ENCODE peak calls at places on chromosomes 1 and 21, in nine cellular contexts. One of them, this sample, is unnamed.

GRCh38 chr1:226763741-226764264 is 24.7 kb upstream of the ITPKB start:
- DNase-seq in lung: no peak
- DNase-seq in CD8-positive, alpha-beta T cell: no peak
- DNase-seq in IMR-90: peak; percentile 96
- DNase-seq in colonic mucosa: no peak
- DNase-seq in fibroblast of lung: peak; percentile 88
- DNase-seq in GM23248: peak; percentile 82
- DNase-seq in SK-N-SH: peak; percentile 33
- DNase-seq in esophagus squamous epithelium: no peak
- DNase-seq in this sample: peak; percentile 15

GRCh38 chr1:53639251-53639721 is 99.7 kb downstream of the GLIS1 start:
- DNase-seq in lung: no peak
- DNase-seq in CD8-positive, alpha-beta T cell: no peak
- DNase-seq in IMR-90: peak; percentile 68
- DNase-seq in colonic mucosa: no peak
- DNase-seq in fibroblast of lung: peak; percentile 32
- DNase-seq in GM23248: peak; percentile 76
- DNase-seq in SK-N-SH: no peak
- DNase-seq in esophagus squamous epithelium: no peak
- DNase-seq in this sample: no peak

GRCh38 chr1:40014253-40014706 is 26.2 kb upstream of the CAP1 start:
- DNase-seq in lung: no peak
- DNase-seq in CD8-positive, alpha-beta T cell: no peak
- DNase-seq in IMR-90: peak; percentile 37
- DNase-seq in colonic mucosa: no peak
- DNase-seq in fibroblast of lung: no peak
- DNase-seq in GM23248: peak; percentile 36
- DNase-seq in SK-N-SH: no peak
- DNase-seq in esophagus squamous epithelium: no peak
- DNase-seq in this sample: peak; percentile 44

GRCh38 chr1:29399465-29399864 is 163.1 kb downstream of the PTPRU start:
- DNase-seq in lung: no peak
- DNase-seq in CD8-positive, alpha-beta T cell: no peak
- DNase-seq in IMR-90: no peak
- DNase-seq in colonic mucosa: no peak
- DNase-seq in fibroblast of lung: no peak
- DNase-seq in GM23248: no peak
- DNase-seq in SK-N-SH: no peak
- DNase-seq in esophagus squamous epithelium: no peak
- DNase-seq in this sample: no peak

GRCh38 chr1:204464174-204464573 is 30.4 kb downstream of the PIK3C2B start:
- DNase-seq in lung: no peak
- DNase-seq in CD8-positive, alpha-beta T cell: no peak
- DNase-seq in IMR-90: no peak
- DNase-seq in colonic mucosa: no peak
- DNase-seq in fibroblast of lung: no peak
- DNase-seq in GM23248: no peak
- DNase-seq in SK-N-SH: no peak
- DNase-seq in esophagus squamous epithelium: no peak
- DNase-seq in this sample: no peak

GRCh38 chr1:79437540-79437939 is 431.0 kb upstream of the ADGRL4 start:
- DNase-seq in lung: no peak
- DNase-seq in CD8-positive, alpha-beta T cell: no peak
- DNase-seq in IMR-90: no peak
- DNase-seq in colonic mucosa: no peak
- DNase-seq in fibroblast of lung: no peak
- DNase-seq in GM23248: no peak
- DNase-seq in SK-N-SH: no peak
- DNase-seq in esophagus squamous epithelium: no peak
- DNase-seq in this sample: no peak

GRCh38 chr1:92085727-92086126 is 5.6 kb downstream of the BTBD8 start:
- DNase-seq in lung: no peak
- DNase-seq in CD8-positive, alpha-beta T cell: no peak
- DNase-seq in IMR-90: no peak
- DNase-seq in colonic mucosa: no peak
- DNase-seq in fibroblast of lung: peak; percentile 4
- DNase-seq in GM23248: peak; percentile 32
- DNase-seq in SK-N-SH: no peak
- DNase-seq in esophagus squamous epithelium: no peak
- DNase-seq in this sample: no peak

GRCh38 chr1:109425391-109425790 is 857 bp downstream of the PSMA5 start:
- DNase-seq in lung: no peak
- DNase-seq in CD8-positive, alpha-beta T cell: no peak
- DNase-seq in IMR-90: peak; percentile 38
- DNase-seq in colonic mucosa: no peak
- DNase-seq in fibroblast of lung: peak; percentile 50
- DNase-seq in GM23248: peak; percentile 54
- DNase-seq in SK-N-SH: no peak
- DNase-seq in esophagus squamous epithelium: no peak
- DNase-seq in this sample: peak; percentile 49

GRCh38 chr1:12150456-12151200 is 16.2 kb upstream of the TNFRSF1B start:
- DNase-seq in lung: no peak
- DNase-seq in CD8-positive, alpha-beta T cell: peak; percentile 83
- DNase-seq in IMR-90: no peak
- DNase-seq in colonic mucosa: no peak
- DNase-seq in fibroblast of lung: no peak
- DNase-seq in GM23248: no peak
- DNase-seq in SK-N-SH: no peak
- DNase-seq in esophagus squamous epithelium: no peak
- DNase-seq in this sample: no peak

GRCh38 chr1:169610858-169611257 is 19.1 kb downstream of the SELP start:
- DNase-seq in lung: no peak
- DNase-seq in CD8-positive, alpha-beta T cell: no peak
- DNase-seq in IMR-90: no peak
- DNase-seq in colonic mucosa: no peak
- DNase-seq in fibroblast of lung: no peak
- DNase-seq in GM23248: no peak
- DNase-seq in SK-N-SH: no peak
- DNase-seq in esophagus squamous epithelium: no peak
- DNase-seq in this sample: no peak

DNA sequence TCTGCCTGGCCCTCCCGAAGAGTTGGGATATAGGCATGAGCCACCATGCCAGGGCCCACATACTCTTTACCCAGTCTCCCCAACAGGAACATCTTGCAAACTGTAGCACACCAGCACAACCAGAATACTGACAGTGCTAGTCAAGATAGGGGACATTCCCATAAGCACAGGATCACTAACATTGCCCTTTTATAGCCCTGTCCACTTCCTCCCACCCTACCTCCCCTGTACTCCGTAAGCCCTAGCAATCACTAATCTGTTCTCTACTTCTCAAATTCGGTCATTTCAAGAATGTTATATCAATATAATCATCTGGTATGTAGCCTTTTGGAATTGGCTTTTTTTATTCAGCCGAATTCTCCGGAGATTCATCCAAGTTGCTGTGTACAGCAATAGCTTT is 5.9 kb downstream of the SDHB start:
- DNase-seq in lung: no peak
- DNase-seq in CD8-positive, alpha-beta T cell: no peak
- DNase-seq in IMR-90: no peak
- DNase-seq in colonic mucosa: no peak
- DNase-seq in fibroblast of lung: no peak
- DNase-seq in GM23248: no peak
- DNase-seq in SK-N-SH: no peak
- DNase-seq in esophagus squamous epithelium: no peak
- DNase-seq in this sample: no peak
- H3K4me3 ChIP-seq in lung: no peak overlapping the region
- H3K4me3 ChIP-seq in CD8-positive, alpha-beta T cell: no peak overlapping the region
- H3K4me3 ChIP-seq in IMR-90: no peak overlapping the region
- H3K4me3 ChIP-seq in colonic mucosa: no peak overlapping the region
- H3K4me3 ChIP-seq in fibroblast of lung: no peak overlapping the region
- H3K4me3 ChIP-seq in GM23248: no peak overlapping the region
- H3K4me3 ChIP-seq in SK-N-SH: no peak overlapping the region
- H3K4me3 ChIP-seq in esophagus squamous epithelium: no peak overlapping the region
- H3K4me3 ChIP-seq in this sample: no peak overlapping the region

GRCh38 chr21:36689324-36689723 is 9.6 kb upstream of the SIM2 start:
- DNase-seq in lung: no peak
- DNase-seq in CD8-positive, alpha-beta T cell: no peak
- DNase-seq in IMR-90: no peak
- DNase-seq in colonic mucosa: no peak
- DNase-seq in fibroblast of lung: no peak
- DNase-seq in GM23248: no peak
- DNase-seq in SK-N-SH: no peak
- DNase-seq in esophagus squamous epithelium: no peak
- DNase-seq in this sample: no peak

GRCh38 chr21:36692844-36693143 is 6.1 kb upstream of the SIM2 start:
- DNase-seq in lung: no peak
- DNase-seq in CD8-positive, alpha-beta T cell: no peak
- DNase-seq in IMR-90: no peak
- DNase-seq in colonic mucosa: no peak
- DNase-seq in fibroblast of lung: no peak
- DNase-seq in GM23248: no peak
- DNase-seq in SK-N-SH: no peak
- DNase-seq in esophagus squamous epithelium: no peak
- DNase-seq in this sample: no peak

GRCh38 chr21:36691539-36692124 is 7.3 kb upstream of the SIM2 start:
- DNase-seq in lung: no peak
- DNase-seq in CD8-positive, alpha-beta T cell: no peak
- DNase-seq in IMR-90: peak; percentile 15
- DNase-seq in colonic mucosa: no peak
- DNase-seq in fibroblast of lung: no peak
- DNase-seq in GM23248: no peak
- DNase-seq in SK-N-SH: no peak
- DNase-seq in esophagus squamous epithelium: no peak
- DNase-seq in this sample: no peak

GRCh38 chr21:36692125-36692843 is 6.6 kb upstream of the SIM2 start:
- DNase-seq in lung: no peak
- DNase-seq in CD8-positive, alpha-beta T cell: no peak
- DNase-seq in IMR-90: no peak
- DNase-seq in colonic mucosa: no peak
- DNase-seq in fibroblast of lung: no peak
- DNase-seq in GM23248: no peak
- DNase-seq in SK-N-SH: no peak
- DNase-seq in esophagus squamous epithelium: no peak
- DNase-seq in this sample: no peak

DNA sequence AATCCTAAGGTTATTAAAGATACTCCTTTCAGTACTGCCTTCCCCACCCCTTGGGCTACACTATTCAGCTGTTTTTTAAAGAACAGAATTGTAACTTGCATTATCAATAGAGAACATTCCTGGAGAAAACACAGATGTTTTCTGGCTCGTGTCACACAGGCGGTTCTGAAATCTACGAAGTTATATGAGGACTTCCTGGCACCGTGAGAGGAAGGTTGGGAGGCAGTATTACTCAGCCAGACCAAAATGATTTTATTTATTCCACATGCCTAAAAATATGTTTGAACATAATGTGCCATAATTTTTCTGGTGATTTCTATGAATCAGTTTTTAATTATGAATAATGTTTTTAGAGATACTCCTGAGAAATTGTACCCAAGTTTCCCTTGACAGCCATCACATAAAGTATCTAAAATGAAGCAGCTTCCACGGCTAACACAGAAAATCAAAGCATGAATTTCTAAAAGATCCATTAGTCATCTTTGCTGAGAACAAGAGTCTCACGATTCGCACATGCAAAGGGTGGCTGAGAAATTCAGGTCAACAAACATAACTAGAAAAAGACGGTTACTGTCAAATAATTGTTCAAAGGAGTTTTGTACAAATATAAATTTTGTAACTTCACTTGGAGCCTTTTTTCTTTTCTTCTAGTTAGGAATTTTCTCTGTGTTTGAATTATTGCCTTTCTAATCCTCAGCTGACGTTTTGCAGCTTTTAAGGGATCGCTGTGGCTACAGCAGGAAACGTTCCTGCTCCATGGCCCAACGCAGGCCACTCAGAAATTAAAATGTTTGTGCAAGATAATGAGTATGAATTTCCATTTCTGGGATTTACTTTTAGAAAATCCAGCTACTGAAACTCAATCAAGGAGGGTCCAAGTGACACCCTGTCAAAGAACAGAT is 8.0 kb upstream of the SIM2 start:
- DNase-seq in lung: no peak
- DNase-seq in CD8-positive, alpha-beta T cell: no peak
- DNase-seq in IMR-90: peak; percentile 28
- DNase-seq in colonic mucosa: no peak
- DNase-seq in fibroblast of lung: no peak
- DNase-seq in GM23248: peak; percentile 45
- DNase-seq in SK-N-SH: no peak
- DNase-seq in esophagus squamous epithelium: no peak
- DNase-seq in this sample: no peak
- H3K9me3 ChIP-seq in lung: peaks cover 11% of the 10 kb centered on the region
- H3K9me3 ChIP-seq in CD8-positive, alpha-beta T cell: no peaks in the 10 kb centered on the region
- H3K9me3 ChIP-seq in IMR-90: peaks cover 15% of the 10 kb centered on the region
- H3K9me3 ChIP-seq in colonic mucosa: no peaks in the 10 kb centered on the region
- H3K9me3 ChIP-seq in fibroblast of lung: no peaks in the 10 kb centered on the region
- H3K9me3 ChIP-seq in GM23248: no peaks in the 10 kb centered on the region
- H3K9me3 ChIP-seq in SK-N-SH: peaks cover 6% of the 10 kb centered on the region
- H3K9me3 ChIP-seq in esophagus squamous epithelium: no peaks in the 10 kb centered on the region
- H3K9me3 ChIP-seq in this sample: no peaks in the 10 kb centered on the region

GRCh38 chr1:71184410-71184809 is 103.6 kb upstream of the ZRANB2 start:
- DNase-seq in lung: no peak
- DNase-seq in CD8-positive, alpha-beta T cell: no peak
- DNase-seq in IMR-90: no peak
- DNase-seq in colonic mucosa: no peak
- DNase-seq in fibroblast of lung: no peak
- DNase-seq in GM23248: no peak
- DNase-seq in SK-N-SH: no peak
- DNase-seq in esophagus squamous epithelium: no peak
- DNase-seq in this sample: no peak
- H3K27ac ChIP-seq in lung: no peak overlapping the region
- H3K27ac ChIP-seq in CD8-positive, alpha-beta T cell: no peak overlapping the region
- H3K27ac ChIP-seq in IMR-90: no peak overlapping the region
- H3K27ac ChIP-seq in colonic mucosa: no peak overlapping the region
- H3K27ac ChIP-seq in fibroblast of lung: no peak overlapping the region
- H3K27ac ChIP-seq in GM23248: no peak overlapping the region
- H3K27ac ChIP-seq in SK-N-SH: no peak overlapping the region
- H3K27ac ChIP-seq in esophagus squamous epithelium: no peak overlapping the region
- H3K27ac ChIP-seq in this sample: no peak overlapping the region

DNA sequence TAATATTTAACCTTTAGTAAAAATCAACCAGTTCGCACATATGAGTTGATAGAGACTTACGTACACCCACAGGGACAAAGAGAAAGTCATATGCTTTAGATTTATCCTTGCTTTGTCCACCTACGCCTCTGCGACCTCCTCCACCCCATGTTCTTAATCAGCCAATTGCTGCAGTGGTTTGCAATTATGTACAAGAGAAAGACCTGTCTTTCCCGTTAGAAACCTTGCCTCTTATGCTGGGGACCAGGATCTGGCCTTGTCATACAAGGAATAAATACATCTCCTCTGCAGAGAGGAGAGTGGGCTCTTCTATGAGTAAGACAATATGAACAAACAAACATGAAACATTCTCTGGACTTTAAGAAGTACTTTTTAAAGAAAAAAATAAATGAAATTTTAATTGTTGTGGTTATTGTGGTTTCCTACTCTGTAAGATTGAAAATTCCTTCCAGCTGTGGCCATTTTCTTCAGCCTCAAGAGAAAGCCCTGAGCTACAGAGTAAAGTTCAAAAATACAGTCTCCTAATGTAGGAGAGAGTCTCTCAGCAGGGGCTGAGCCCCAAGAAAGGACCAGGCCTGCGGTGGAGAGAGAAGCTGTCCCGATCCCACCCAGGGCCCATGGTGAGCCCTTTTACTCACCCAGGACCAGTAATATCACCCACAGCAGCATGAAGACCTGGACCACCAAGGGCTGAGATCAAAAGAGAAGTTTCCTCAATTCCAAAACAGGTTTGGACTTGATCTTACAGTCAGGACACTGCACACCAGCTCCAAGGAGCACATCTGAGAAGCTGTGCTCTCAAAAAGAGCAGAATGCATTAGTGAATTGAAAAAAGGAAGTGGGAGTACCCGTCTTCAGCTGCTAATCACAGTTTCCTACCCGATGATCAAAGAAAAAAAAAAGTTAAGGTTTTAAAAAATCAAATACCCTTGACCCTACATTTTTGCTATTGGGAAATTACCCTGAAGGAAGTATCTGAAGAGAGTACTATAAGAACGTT is at the start of gene FCRL5:
- DNase-seq in lung: no peak
- DNase-seq in CD8-positive, alpha-beta T cell: no peak
- DNase-seq in IMR-90: no peak
- DNase-seq in colonic mucosa: no peak
- DNase-seq in fibroblast of lung: no peak
- DNase-seq in GM23248: no peak
- DNase-seq in SK-N-SH: no peak
- DNase-seq in esophagus squamous epithelium: no peak
- DNase-seq in this sample: no peak
- H3K4me3 ChIP-seq in lung: no peak within 1 kb of the TSS
- H3K4me3 ChIP-seq in CD8-positive, alpha-beta T cell: no peak within 1 kb of the TSS
- H3K4me3 ChIP-seq in IMR-90: no peak within 1 kb of the TSS
- H3K4me3 ChIP-seq in colonic mucosa: no peak within 1 kb of the TSS
- H3K4me3 ChIP-seq in fibroblast of lung: no peak within 1 kb of the TSS
- H3K4me3 ChIP-seq in GM23248: no peak within 1 kb of the TSS
- H3K4me3 ChIP-seq in SK-N-SH: no peak within 1 kb of the TSS
- H3K4me3 ChIP-seq in esophagus squamous epithelium: no peak within 1 kb of the TSS
- H3K4me3 ChIP-seq in this sample: no peak within 1 kb of the TSS